ENCODE peak calls at places on chromosomes 2 and 18, in four cellular contexts. Z is neuronal stem cell, I is H9, B is IMR-90. M is an unnamed sample.

GRCh38 chr2:43467889-43468288 is 127.9 kb downstream of the THADA start:
- DNase-seq in Z (no peak), I (no peak), B (peak), M (no peak)

GRCh38 chr18:35808796-35809195 is 163.7 kb upstream of the RMP24 start:
- DNase-seq in Z (no peak), I (no peak), B (no peak), M (no peak)

GRCh38 chr2:18436408-18437077 is 123.9 kb downstream of the RDH14 start:
- DNase-seq in Z (no peak), I (no peak), B (peak), M (no peak)

GRCh38 chr2:11646530-11646929 is 23.5 kb downstream of the NTSR2 start:
- DNase-seq in Z (no peak), I (no peak), B (no peak), M (no peak)

GRCh38 chr2:240557808-240558207 is at the start of gene ANKMY1:
- DNase-seq in Z (peak), I (peak), B (peak), M (peak)

GRCh38 chr2:20185176-20186022 is 39.5 kb downstream of the SDC1 start:
- DNase-seq in Z (no peak), I (no peak), B (peak), M (no peak)

GRCh38 chr2:101119431-101119830 is 31.8 kb downstream of the TBC1D8 start:
- DNase-seq in Z (no peak), I (no peak), B (peak), M (no peak)

GRCh38 chr2:100707016-100707947 is 112.7 kb upstream of the NPAS2 start:
- DNase-seq in Z (no peak), I (no peak), B (no peak), M (no peak)

GRCh38 chr2:168602846-168603406 is 146.9 kb downstream of the CERS6 start:
- DNase-seq in Z (no peak), I (no peak), B (no peak), M (no peak)

GRCh38 chr2:1024981-1025380 is 74.3 kb downstream of the SNTG2 start:
- DNase-seq in Z (no peak), I (no peak), B (peak), M (no peak)

GRCh38 chr2:33134764-33135560 is 188.2 kb downstream of the LTBP1 start:
- DNase-seq in Z (no peak), I (no peak), B (no peak), M (no peak)

GRCh38 chr2:232073031-232073430 is 111.5 kb downstream of the DIS3L2 start:
- DNase-seq in Z (no peak), I (no peak), B (no peak), M (no peak)

GRCh38 chr2:37343537-37344434 is 644 bp upstream of the QPCT start:
- DNase-seq in Z (no peak), I (no peak), B (peak), M (peak)

GRCh38 chr2:11932053-11932512 is 185.7 kb downstream of the LPIN1 start:
- DNase-seq in Z (no peak), I (no peak), B (no peak), M (no peak)

GRCh38 chr2:128091691-128092050 is 671 bp downstream of the UGGT1 start:
- DNase-seq in Z (no peak), I (no peak), B (peak), M (no peak)

GRCh38 chr18:48222118-48222517 is 187.1 kb downstream of the ZBTB7C start:
- DNase-seq in Z (no peak), I (no peak), B (no peak), M (no peak)

GRCh38 chr2:176676257-176676570 is 407.0 kb downstream of the MTX2 start:
- DNase-seq in Z (no peak), I (no peak), B (no peak), M (no peak)

GRCh38 chr2:33655626-33656025 is 56.5 kb upstream of the FAM98A start:
- DNase-seq in Z (no peak), I (no peak), B (no peak), M (no peak)

GRCh38 chr18:75322206-75322605 is 105.3 kb downstream of the SMIM21 start:
- DNase-seq in Z (no peak), I (no peak), B (no peak), M (no peak)

GRCh38 chr2:232146294-232146693 is 184.8 kb downstream of the DIS3L2 start:
- DNase-seq in Z (no peak), I (no peak), B (peak), M (no peak)

GRCh38 chr2:215401896-215402379 is 33.9 kb downstream of the FN1 start:
- DNase-seq in Z (no peak), I (no peak), B (peak), M (no peak)

GRCh38 chr2:39494784-39495251 is 57.7 kb upstream of the MAP4K3 start:
- DNase-seq in Z (no peak), I (no peak), B (peak), M (peak)

GRCh38 chr2:240725266-240726060 is 33.8 kb downstream of the AQP12A start:
- DNase-seq in Z (no peak), I (no peak), B (no peak), M (no peak)

GRCh38 chr2:130388221-130388907 is 32.5 kb downstream of the PTPN18 start:
- DNase-seq in Z (no peak), I (no peak), B (peak), M (no peak)

GRCh38 chr2:42493885-42494433 is at the start of gene KCNG3:
- DNase-seq in Z (peak), I (peak), B (peak), M (peak)

GRCh38 chr2:9961014-9961413 is 9.5 kb downstream of the GRHL1 start:
- DNase-seq in Z (no peak), I (no peak), B (no peak), M (peak)

GRCh38 chr2:64978514-64979268 is 10.5 kb upstream of the SLC1A4 start:
- DNase-seq in Z (no peak), I (no peak), B (peak), M (peak)

GRCh38 chr2:152247337-152247695 is 71.8 kb upstream of the STAM2 start:
- DNase-seq in Z (no peak), I (no peak), B (peak), M (no peak)

GRCh38 chr2:529425-529824 is 147.8 kb downstream of the TMEM18 start:
- DNase-seq in Z (no peak), I (no peak), B (peak), M (peak)

GRCh38 chr2:133240505-133241230 is 327.6 kb downstream of the NCKAP5 start:
- DNase-seq in Z (no peak), I (no peak), B (peak), M (no peak)

GRCh38 chr2:231988179-231988866 is 26.8 kb downstream of the DIS3L2 start:
- DNase-seq in Z (no peak), I (no peak), B (no peak), M (no peak)

GRCh38 chr2:205806126-205806905 is 124.0 kb downstream of the NRP2 start:
- DNase-seq in Z (no peak), I (no peak), B (no peak), M (no peak)

GRCh38 chr2:1671916-1672315 is 72.4 kb downstream of the PXDN start:
- DNase-seq in Z (no peak), I (no peak), B (no peak), M (no peak)

GRCh38 chr2:176814740-176815367 is 397.7 kb upstream of the HNRNPA3 start:
- DNase-seq in Z (no peak), I (no peak), B (peak), M (no peak)

GRCh38 chr2:20141056-20141762 is 83.7 kb downstream of the SDC1 start:
- DNase-seq in Z (no peak), I (peak), B (peak), M (peak)

DNA sequence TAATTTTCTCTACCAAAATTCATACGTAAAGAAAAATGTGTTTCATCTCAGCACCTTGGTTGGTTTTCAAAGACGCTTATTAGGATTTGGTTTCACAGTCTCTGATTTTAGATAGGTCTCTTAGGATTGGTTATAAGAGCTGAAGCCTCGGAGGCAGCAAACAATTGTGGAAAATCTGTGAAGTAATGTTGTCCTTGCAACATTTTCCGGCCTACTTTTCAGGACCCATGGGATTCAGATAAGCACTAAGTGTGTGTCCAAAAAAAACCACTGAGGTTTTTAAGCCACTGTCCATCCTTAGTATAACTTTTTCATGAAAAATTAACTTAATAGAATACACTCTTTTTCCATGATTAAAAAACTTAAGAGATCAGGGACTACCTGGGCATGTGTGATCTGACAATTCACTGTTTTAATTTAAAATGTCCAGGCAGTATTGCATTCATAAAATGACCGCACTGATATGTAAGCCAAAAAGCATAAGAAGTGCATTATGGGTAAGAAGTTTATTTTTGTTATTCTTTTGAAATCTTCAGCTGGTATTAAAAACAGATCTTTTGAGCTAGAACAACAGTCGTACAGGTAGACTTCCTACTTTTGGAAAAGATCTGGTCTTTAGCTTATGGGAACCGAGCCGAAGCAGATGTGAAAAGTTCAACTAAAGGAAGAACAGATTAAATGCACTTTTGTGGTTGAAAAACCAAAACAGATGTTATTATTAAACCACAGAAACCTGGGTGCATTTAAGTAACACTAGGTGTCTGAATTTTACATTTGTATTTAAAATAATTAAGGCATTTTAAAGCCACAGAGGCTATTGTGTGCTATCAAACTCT is 479.3 kb upstream of the ZEB2 start:
- DNase-seq in Z (no peak), I (no peak), B (no peak), M (no peak)
- H2BK120ac ChIP-seq in Z (no peak), I (no peak), B (no peak), M (no peak)

GRCh38 chr2:69223759-69224494 is 163.1 kb downstream of the GFPT1 start:
- DNase-seq in Z (no peak), I (no peak), B (no peak), M (no peak)

GRCh38 chr2:69222984-69223658 is 163.9 kb downstream of the GFPT1 start:
- DNase-seq in Z (no peak), I (no peak), B (peak), M (no peak)

GRCh38 chr2:69221960-69222751 is 164.9 kb downstream of the GFPT1 start:
- DNase-seq in Z (no peak), I (no peak), B (peak), M (no peak)

GRCh38 chr2:69225933-69226332 is 161.1 kb downstream of the GFPT1 start:
- DNase-seq in Z (no peak), I (no peak), B (peak), M (no peak)

DNA sequence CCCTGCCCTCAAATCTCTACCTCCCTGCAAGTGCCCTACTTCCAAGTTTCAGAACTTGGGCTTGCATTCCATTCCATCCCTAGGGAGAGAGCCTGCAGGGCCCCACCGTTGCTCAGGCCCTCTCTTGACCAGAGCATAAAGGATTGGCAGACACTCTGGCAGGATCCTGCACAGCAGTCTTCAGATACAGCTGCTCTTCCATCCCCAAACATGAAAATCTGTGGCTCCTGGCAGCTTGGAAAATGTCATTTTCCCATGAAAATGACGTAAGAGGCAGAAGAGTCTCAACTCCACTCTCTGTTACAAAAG is 162.6 kb downstream of the GFPT1 start:
- DNase-seq in Z (no peak), I (no peak), B (no peak), M (no peak)
- H3K4ac ChIP-seq in Z (no peak), I (no peak), B (peak), M (no peak)

DNA sequence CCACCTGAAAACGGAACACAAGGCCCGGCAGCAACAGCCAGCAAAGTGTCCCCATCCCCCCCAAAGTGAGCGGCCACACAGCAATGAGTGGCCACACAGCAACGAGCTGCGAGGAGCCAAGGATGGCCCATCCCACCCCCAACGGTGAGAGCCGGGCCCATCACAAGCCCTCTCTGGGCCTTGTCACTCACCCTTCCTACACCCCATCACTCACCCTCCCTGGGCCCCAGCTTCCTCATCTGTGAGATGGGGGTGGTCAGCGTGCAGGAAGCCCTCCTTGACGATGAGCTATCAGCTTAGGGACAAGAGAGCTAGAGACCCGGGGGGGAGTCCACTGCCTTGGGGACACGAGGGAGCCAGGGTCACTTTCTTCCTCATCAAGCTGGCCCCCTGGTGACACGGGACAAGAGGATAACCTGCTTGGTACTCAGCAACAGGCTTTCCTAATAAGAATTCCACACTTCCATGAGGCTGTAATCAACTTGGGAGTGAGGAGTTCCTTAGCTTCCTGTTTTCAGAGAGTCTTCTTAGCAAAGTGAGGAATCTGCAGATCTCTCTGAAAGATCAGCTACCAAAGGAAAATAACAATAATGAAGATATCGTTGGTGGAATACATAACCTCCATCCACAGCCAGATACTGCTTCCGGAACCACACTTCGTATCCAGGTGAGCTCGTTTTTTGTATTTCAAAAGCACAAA is 92.7 kb downstream of the HDAC4 start:
- DNase-seq in Z (no peak), I (peak), B (no peak), M (peak)
- H2BK120ac ChIP-seq in Z (no peak), I (no peak), B (no peak), M (no peak)

DNA sequence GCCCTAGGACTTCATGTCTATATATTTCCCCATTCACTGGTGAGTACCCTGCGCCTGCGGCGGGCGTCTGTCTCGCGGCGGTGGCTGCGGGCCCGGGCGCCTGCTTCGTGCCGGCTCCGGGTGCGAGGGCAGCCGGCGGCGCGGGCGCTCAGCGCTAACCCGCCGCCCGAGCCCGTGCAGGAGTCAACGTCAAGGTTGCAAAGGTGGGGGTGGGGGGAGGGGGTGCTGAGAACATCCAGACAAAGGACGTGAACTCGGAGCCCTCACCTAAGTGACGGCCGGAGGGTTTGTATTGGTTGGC is 342 bp downstream of the LBH start:
- DNase-seq in Z (no peak), I (no peak), B (no peak), M (peak)
- H3K4ac ChIP-seq in Z (peak), I (no peak), B (peak), M (peak)

GRCh38 chr2:170084820-170085475 is 93.0 kb upstream of the MYO3B start:
- DNase-seq in Z (no peak), I (no peak), B (no peak), M (no peak)

GRCh38 chr2:170088776-170089175 is 89.2 kb upstream of the MYO3B start:
- DNase-seq in Z (no peak), I (no peak), B (peak), M (no peak)

GRCh38 chr2:170086117-170086688 is 91.7 kb upstream of the MYO3B start:
- DNase-seq in Z (no peak), I (no peak), B (no peak), M (no peak)

GRCh38 chr2:170086751-170087150 is 91.2 kb upstream of the MYO3B start:
- DNase-seq in Z (no peak), I (no peak), B (no peak), M (no peak)

DNA sequence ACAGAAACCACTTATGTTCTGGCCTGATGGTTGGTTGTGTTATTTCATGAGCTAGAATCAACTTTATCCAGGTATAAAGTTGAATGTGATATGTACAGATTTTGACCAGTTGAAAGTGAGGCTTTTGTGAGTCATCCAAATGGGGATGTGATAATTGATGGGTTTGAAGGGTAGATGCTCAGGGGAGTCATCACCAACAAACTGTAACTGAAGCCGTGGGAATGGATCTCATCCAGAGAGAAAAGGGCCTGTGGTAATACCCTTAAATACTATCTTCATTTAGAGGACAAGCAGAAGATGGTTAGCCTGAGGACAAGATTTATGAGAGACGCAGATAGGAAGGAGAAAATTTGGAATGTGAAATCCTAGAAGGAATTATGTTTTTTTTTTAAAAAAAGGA is 90.6 kb upstream of the MYO3B start:
- DNase-seq in Z (no peak), I (no peak), B (peak), M (no peak)
- H2BK120ac ChIP-seq in Z (no peak), I (no peak), B (no peak), M (no peak)

GRCh38 chr2:82494744-82495143 is 1964.3 kb downstream of the SUCLG1 start:
- DNase-seq in Z (no peak), I (no peak), B (no peak), M (no peak)
- H3K4ac ChIP-seq in Z (no peak), I (no peak), B (no peak), M (no peak)

M was measured in mesendoderm.